ENCODE peak calls at places on chromosomes 16 and 17, in nine cellular contexts. Q, B, P, S, T, I, V, G and M are unnamed samples. For H3K4me1, the result is how much of the 10 kb centered on the place peaks cover.

GRCh38 chr17:3033741-3034577 is 29.4 kb downstream of the OR1D5 start:
- DNase-seq in Q (no peak), B (no peak), P (no peak), S (no peak), T (peak), I (no peak), V (no peak), G (no peak), M (no peak)

GRCh38 chr17:55295411-55296170 is 30.8 kb downstream of the HLF start:
- DNase-seq in Q (peak), B (peak), P (peak), S (no peak), T (peak), I (peak), V (peak), G (no peak), M (no peak)

GRCh38 chr16:57536306-57537193 is at the start of gene CCDC102A:
- DNase-seq in Q (no peak), B (peak), P (no peak), S (peak), T (peak), I (no peak), V (no peak), G (peak), M (no peak)

GRCh38 chr17:67525239-67526135 is 148.4 kb downstream of the PITPNC1 start:
- DNase-seq in Q (no peak), B (no peak), P (no peak), S (no peak), T (no peak), I (no peak), V (no peak), G (no peak), M (no peak)

GRCh38 chr16:24838554-24839266 is 7.1 kb upstream of the SLC5A11 start:
- DNase-seq in Q (no peak), B (no peak), P (peak), S (no peak), T (no peak), I (no peak), V (peak), G (no peak), M (no peak)

GRCh38 chr16:85828166-85828565 is 28.7 kb downstream of the COX4I1 start:
- DNase-seq in Q (no peak), B (no peak), P (no peak), S (no peak), T (no peak), I (no peak), V (no peak), G (no peak), M (no peak)

GRCh38 chr17:44279586-44280344 is 11.8 kb upstream of the SLC4A1 start:
- DNase-seq in Q (peak), B (peak), P (peak), S (no peak), T (peak), I (peak), V (peak), G (no peak), M (no peak)

GRCh38 chr17:30550512-30551273 is 73.5 kb downstream of the GOSR1 start:
- DNase-seq in Q (no peak), B (no peak), P (peak), S (no peak), T (peak), I (no peak), V (no peak), G (no peak), M (no peak)

GRCh38 chr17:12789075-12789975 is at the start of gene ARHGAP44:
- DNase-seq in Q (no peak), B (peak), P (peak), S (no peak), T (peak), I (peak), V (peak), G (no peak), M (no peak)

GRCh38 chr17:58082341-58082869 is 814 bp upstream of the DYNLL2 start:
- DNase-seq in Q (no peak), B (no peak), P (no peak), S (no peak), T (peak), I (no peak), V (no peak), G (peak), M (peak)

GRCh38 chr17:67671492-67671891 is 46.2 kb upstream of the NOL11 start:
- DNase-seq in Q (no peak), B (no peak), P (no peak), S (no peak), T (no peak), I (peak), V (no peak), G (no peak), M (no peak)

GRCh38 chr16:4032768-4033167 is 83.5 kb downstream of the ADCY9 start:
- DNase-seq in Q (no peak), B (no peak), P (peak), S (no peak), T (no peak), I (peak), V (no peak), G (no peak), M (no peak)

GRCh38 chr17:41863074-41863843 is 2.0 kb downstream of the KLHL11 start:
- DNase-seq in Q (no peak), B (peak), P (no peak), S (no peak), T (no peak), I (no peak), V (no peak), G (no peak), M (no peak)

GRCh38 chr16:17483266-17483864 is 12.6 kb upstream of the XYLT1 start:
- DNase-seq in Q (no peak), B (no peak), P (no peak), S (no peak), T (no peak), I (no peak), V (no peak), G (no peak), M (no peak)

GRCh38 chr16:59210955-59211541 is 476.9 kb upstream of the GOT2 start:
- DNase-seq in Q (no peak), B (peak), P (no peak), S (no peak), T (no peak), I (peak), V (peak), G (no peak), M (no peak)

GRCh38 chr17:30590086-30590485 is 112.9 kb downstream of the GOSR1 start:
- DNase-seq in Q (no peak), B (no peak), P (no peak), S (no peak), T (no peak), I (no peak), V (no peak), G (no peak), M (no peak)

GRCh38 chr17:58166682-58167081 is at the start of gene OR4D2:
- DNase-seq in Q (no peak), B (no peak), P (no peak), S (no peak), T (no peak), I (no peak), V (no peak), G (no peak), M (no peak)

GRCh38 chr16:11621920-11622651 is 35.4 kb upstream of the LITAF start:
- DNase-seq in Q (no peak), B (no peak), P (no peak), S (no peak), T (no peak), I (no peak), V (no peak), G (no peak), M (no peak)

GRCh38 chr17:78172284-78173024 is 4.1 kb downstream of the SYNGR2 start:
- DNase-seq in Q (no peak), B (no peak), P (peak), S (no peak), T (peak), I (no peak), V (no peak), G (no peak), M (no peak)

GRCh38 chr16:27234603-27235002 is 31.3 kb downstream of the KDM8 start:
- DNase-seq in Q (no peak), B (no peak), P (no peak), S (no peak), T (no peak), I (no peak), V (no peak), G (no peak), M (no peak)

GRCh38 chr16:60064026-60064425 is 1329.9 kb upstream of the GOT2 start:
- DNase-seq in Q (no peak), B (no peak), P (no peak), S (no peak), T (no peak), I (no peak), V (no peak), G (no peak), M (no peak)

GRCh38 chr16:25311950-25312349 is 54.3 kb upstream of the ZKSCAN2 start:
- DNase-seq in Q (no peak), B (no peak), P (no peak), S (no peak), T (no peak), I (no peak), V (no peak), G (no peak), M (no peak)

GRCh38 chr16:56657555-56658430 is at the start of gene MT1F:
- DNase-seq in Q (no peak), B (peak), P (peak), S (peak), T (peak), I (peak), V (peak), G (no peak), M (no peak)

GRCh38 chr17:36112572-36112971 is 8.9 kb downstream of the CCL4 start:
- DNase-seq in Q (no peak), B (no peak), P (no peak), S (no peak), T (no peak), I (no peak), V (no peak), G (no peak), M (no peak)

GRCh38 chr17:33218657-33219298 is 74.3 kb downstream of the ASIC2 start:
- DNase-seq in Q (no peak), B (no peak), P (no peak), S (no peak), T (no peak), I (no peak), V (no peak), G (no peak), M (no peak)

GRCh38 chr17:63826468-63827001 is 696 bp upstream of the PSMC5 start:
- DNase-seq in Q (no peak), B (peak), P (peak), S (no peak), T (peak), I (peak), V (no peak), G (no peak), M (no peak)

GRCh38 chr17:980406-981291 is 1.1 kb upstream of the NXN start:
- DNase-seq in Q (peak), B (peak), P (peak), S (peak), T (no peak), I (peak), V (peak), G (no peak), M (no peak)

GRCh38 chr17:4510615-4510941 is 11.9 kb downstream of the SPNS2 start:
- DNase-seq in Q (no peak), B (no peak), P (no peak), S (no peak), T (no peak), I (no peak), V (no peak), G (no peak), M (no peak)

GRCh38 chr16:380837-381787 is 666 bp downstream of the PGAP6 start:
- DNase-seq in Q (no peak), B (peak), P (no peak), S (no peak), T (peak), I (no peak), V (no peak), G (no peak), M (no peak)

GRCh38 chr17:61026818-61027217 is 349.2 kb downstream of the BCAS3 start:
- DNase-seq in Q (no peak), B (no peak), P (no peak), S (no peak), T (no peak), I (no peak), V (no peak), G (no peak), M (no peak)

GRCh38 chr17:38922538-38923291 is 2.7 kb upstream of the LASP1NB start:
- DNase-seq in Q (no peak), B (peak), P (peak), S (no peak), T (peak), I (peak), V (no peak), G (no peak), M (peak)

GRCh38 chr17:62601438-62601837 is 26.0 kb upstream of the MRC2 start:
- DNase-seq in Q (no peak), B (no peak), P (no peak), S (no peak), T (no peak), I (no peak), V (no peak), G (no peak), M (no peak)

GRCh38 chr17:280901-281300 is 71.7 kb downstream of the RPH3AL start:
- DNase-seq in Q (no peak), B (no peak), P (no peak), S (peak), T (peak), I (no peak), V (no peak), G (no peak), M (no peak)

GRCh38 chr17:78488867-78489634 is 88.1 kb downstream of the DNAH17 start:
- DNase-seq in Q (no peak), B (peak), P (no peak), S (no peak), T (no peak), I (no peak), V (no peak), G (no peak), M (no peak)

GRCh38 chr17:43745541-43745940 is 13.1 kb downstream of the SOST start:
- DNase-seq in Q (no peak), B (no peak), P (no peak), S (no peak), T (no peak), I (no peak), V (no peak), G (no peak), M (no peak)

GRCh38 chr17:59643159-59643857 is 23.6 kb downstream of the CLTC start:
- DNase-seq in Q (no peak), B (peak), P (no peak), S (no peak), T (no peak), I (no peak), V (no peak), G (no peak), M (no peak)

GRCh38 chr16:79484237-79484636 is 116.3 kb downstream of the MAF start:
- DNase-seq in Q (no peak), B (no peak), P (no peak), S (no peak), T (no peak), I (no peak), V (no peak), G (no peak), M (no peak)

GRCh38 chr16:31196324-31197088 is 6.1 kb downstream of the PYCARD start:
- DNase-seq in Q (no peak), B (no peak), P (no peak), S (no peak), T (no peak), I (no peak), V (no peak), G (no peak), M (no peak)

DNA sequence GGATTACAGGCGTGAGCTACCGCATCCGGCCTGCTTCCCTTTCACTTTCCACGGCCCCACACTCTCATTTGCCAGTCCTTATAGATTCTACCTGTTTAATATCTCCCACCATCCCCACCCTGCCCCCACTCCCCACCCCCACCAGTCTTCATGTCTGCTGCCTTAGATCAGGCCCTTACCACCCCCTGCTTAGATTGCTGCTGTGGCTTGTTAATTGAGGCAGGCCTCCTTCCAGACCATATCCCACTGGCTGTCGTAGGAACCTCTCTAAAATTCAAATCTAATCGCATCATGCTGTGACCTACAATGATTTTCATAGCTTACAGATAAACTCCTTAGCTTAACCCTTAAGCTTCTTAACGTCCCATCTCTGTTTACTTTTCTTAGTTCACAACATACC is 4.9 kb downstream of the IQCK start:
- DNase-seq in Q (no peak), B (no peak), P (no peak), S (no peak), T (no peak), I (no peak), V (no peak), G (no peak), M (no peak)
- H3K4me1 ChIP-seq in Q (under half), B (under half), P (under half), S (under half), T (under half), I (under half), V (under half), G (under half), M (under half)

GRCh38 chr17:75643033-75644017 is 10.1 kb downstream of the SMIM5 start:
- DNase-seq in Q (no peak), B (peak), P (no peak), S (no peak), T (peak), I (no peak), V (no peak), G (no peak), M (no peak)
- TF ChIP-seq POLR2AphosphoS5 in Q (no peak), B (no peak), P (no peak), S (no peak), T (no peak), I (no peak), V (no peak), G (no peak), M (no peak)

GRCh38 chr17:69284646-69285045 is 42.3 kb downstream of the ABCA5 start:
- DNase-seq in Q (no peak), B (no peak), P (no peak), S (no peak), T (no peak), I (no peak), V (no peak), G (no peak), M (no peak)

GRCh38 chr17:69287168-69287567 is 39.8 kb downstream of the ABCA5 start:
- DNase-seq in Q (no peak), B (no peak), P (no peak), S (no peak), T (no peak), I (no peak), V (no peak), G (no peak), M (no peak)

GRCh38 chr17:69286257-69286656 is 40.7 kb downstream of the ABCA5 start:
- DNase-seq in Q (no peak), B (no peak), P (no peak), S (no peak), T (no peak), I (no peak), V (no peak), G (no peak), M (no peak)

DNA sequence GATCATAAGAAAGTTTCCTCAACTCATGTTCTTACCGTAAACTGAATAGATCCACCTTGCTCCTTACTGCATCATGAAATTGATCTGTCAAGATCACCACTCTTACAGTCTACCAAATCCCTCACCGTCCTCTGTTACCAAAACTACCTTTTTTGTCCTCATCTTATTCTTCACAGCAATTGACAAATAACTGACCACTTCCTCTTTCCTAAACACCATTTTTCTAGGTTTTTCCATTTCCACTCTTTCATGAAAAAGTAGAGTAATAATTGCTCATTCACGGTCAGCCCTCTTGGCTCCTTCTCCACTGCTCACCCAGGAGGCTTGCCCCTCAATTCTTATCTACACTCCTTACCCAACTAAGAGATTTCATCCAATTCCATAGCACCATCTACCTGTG is 44.9 kb downstream of the ABCA5 start:
- DNase-seq in Q (no peak), B (no peak), P (no peak), S (no peak), T (no peak), I (no peak), V (no peak), G (no peak), M (no peak)
- H3K27ac ChIP-seq in Q (no peak), B (no peak), P (no peak), S (no peak), T (no peak), I (no peak), V (no peak), G (no peak), M (no peak)

GRCh38 chr17:27240086-27240801 is 53.7 kb upstream of the WSB1 start:
- DNase-seq in Q (no peak), B (no peak), P (no peak), S (no peak), T (no peak), I (no peak), V (no peak), G (no peak), M (peak)
- H3K4me1 ChIP-seq in Q (under half), B (under half), P (under half), S (under half), T (under half), I (under half), V (under half), G (under half), M (under half)

GRCh38 chr16:54434859-54435258 is 148.3 kb upstream of the IRX3 start:
- DNase-seq in Q (no peak), B (no peak), P (no peak), S (no peak), T (no peak), I (no peak), V (no peak), G (no peak), M (no peak)

GRCh38 chr16:54437361-54437760 is 150.8 kb upstream of the IRX3 start:
- DNase-seq in Q (no peak), B (no peak), P (no peak), S (no peak), T (no peak), I (no peak), V (no peak), G (no peak), M (no peak)

GRCh38 chr16:54437921-54438320 is 151.3 kb upstream of the IRX3 start:
- DNase-seq in Q (no peak), B (no peak), P (no peak), S (no peak), T (no peak), I (no peak), V (no peak), G (no peak), M (no peak)

GRCh38 chr16:54438469-54438868 is 151.9 kb upstream of the IRX3 start:
- DNase-seq in Q (no peak), B (no peak), P (no peak), S (no peak), T (no peak), I (no peak), V (no peak), G (no peak), M (no peak)

GRCh38 chr16:54436342-54436741 is 149.8 kb upstream of the IRX3 start:
- DNase-seq in Q (no peak), B (no peak), P (no peak), S (no peak), T (no peak), I (no peak), V (no peak), G (no peak), M (no peak)
- TF ChIP-seq POLR2AphosphoS5 in Q (no peak), B (no peak), P (no peak), S (no peak), T (no peak), I (no peak), V (no peak), G (no peak), M (no peak)

DNA sequence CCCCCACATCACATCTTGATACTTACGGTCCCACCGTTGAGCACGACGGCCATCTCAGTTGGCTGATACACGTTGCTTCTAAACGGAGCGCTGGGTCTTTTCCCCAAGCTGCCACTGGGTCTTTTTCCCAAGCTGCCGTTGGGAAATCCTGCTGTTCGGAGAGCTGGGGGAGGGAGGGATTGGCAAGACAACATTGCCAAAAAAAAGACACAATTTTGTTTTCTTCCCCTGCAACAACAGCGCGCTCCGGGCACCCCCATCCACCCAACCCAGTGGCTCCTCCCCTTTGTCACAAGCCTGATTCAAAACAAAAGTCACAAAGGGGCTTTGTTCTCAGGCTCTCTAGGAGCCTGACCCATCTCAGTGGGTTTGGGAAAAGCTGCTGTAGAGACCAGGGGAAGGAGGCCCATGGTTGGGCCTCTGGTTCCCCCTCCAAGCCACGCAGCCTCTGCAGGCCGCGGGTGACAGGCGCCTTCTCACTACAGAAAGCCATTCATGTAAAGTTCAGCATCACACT is 22.8 kb downstream of the GPRC5B start:
- DNase-seq in Q (no peak), B (peak), P (no peak), S (no peak), T (peak), I (no peak), V (no peak), G (no peak), M (no peak)
- H3K27ac ChIP-seq in Q (no peak), B (peak), P (no peak), S (peak), T (peak), I (no peak), V (no peak), G (no peak), M (no peak)

GRCh38 chr16:1715220-1715619 is 9.2 kb downstream of the MAPK8IP3 start:
- DNase-seq in Q (no peak), B (no peak), P (no peak), S (no peak), T (no peak), I (no peak), V (no peak), G (no peak), M (no peak)
- H3K4me1 ChIP-seq in Q (under half), B (under half), P (under half), S (under half), T (under half), I (under half), V (under half), G (under half), M (under half)